ENCODE peak calls at places on chromosome 1, in six cellular contexts. D, U, S, M, K and G are unnamed samples.
A peak's percentile ranks its signal among the peaks of the same experiment; 100 is the strongest.

GRCh38 chr1:218701131-218701530 is 356.0 kb downstream of the TGFB2 start:
- DNase-seq in D (no peak), U (no peak), S (no peak), M (no peak), K (no peak), G (no peak)

GRCh38 chr1:230851291-230851691 is 17.0 kb downstream of the C1orf198 start:
- DNase-seq in D (no peak), U (no peak), S (no peak), M (peak; percentile 65), K (no peak), G (no peak)

GRCh38 chr1:65717815-65718454 is 74.8 kb upstream of the PDE4B start:
- DNase-seq in D (no peak), U (no peak), S (no peak), M (peak; percentile 48), K (no peak), G (no peak)

GRCh38 chr1:23018661-23019093 is 591 bp upstream of the KDM1A start:
- DNase-seq in D (no peak), U (no peak), S (no peak), M (peak; percentile 42), K (peak; percentile 31), G (peak; percentile 14)

GRCh38 chr1:18875107-18875795 is 15.8 kb upstream of the TAS1R2 start:
- DNase-seq in D (peak; percentile 91), U (peak; percentile 53), S (peak; percentile 88), M (peak; percentile 91), K (peak; percentile 94), G (peak; percentile 91)

GRCh38 chr1:226474443-226475111 is 66.7 kb upstream of the PARP1 start:
- DNase-seq in D (no peak), U (no peak), S (no peak), M (peak; percentile 60), K (no peak), G (no peak)

GRCh38 chr1:184457500-184457899 is 70.7 kb downstream of the C1orf21 start:
- DNase-seq in D (no peak), U (no peak), S (no peak), M (no peak), K (no peak), G (no peak)

GRCh38 chr1:42732126-42732680 is 7.8 kb downstream of the CLDN19 start:
- DNase-seq in D (no peak), U (no peak), S (no peak), M (no peak), K (no peak), G (no peak)

GRCh38 chr1:5161372-5161771 is 507.0 kb downstream of the AJAP1 start:
- DNase-seq in D (no peak), U (no peak), S (no peak), M (no peak), K (no peak), G (no peak)

GRCh38 chr1:7356079-7356478 is 415.0 kb upstream of the VAMP3 start:
- DNase-seq in D (no peak), U (no peak), S (no peak), M (no peak), K (no peak), G (no peak)

GRCh38 chr1:25748531-25749205 is 51.3 kb upstream of the SELENON start:
- DNase-seq in D (no peak), U (no peak), S (no peak), M (peak; percentile 21), K (no peak), G (no peak)

GRCh38 chr1:155648207-155649147 is 38.5 kb downstream of the MSTO1 start:
- DNase-seq in D (no peak), U (no peak), S (no peak), M (peak; percentile 60), K (no peak), G (no peak)

GRCh38 chr1:155940531-155940992 is 876 bp upstream of the RXFP4 start:
- DNase-seq in D (no peak), U (peak; percentile 36), S (no peak), M (no peak), K (no peak), G (no peak)

GRCh38 chr1:115457295-115457694 is 119.2 kb upstream of the NGF start:
- DNase-seq in D (no peak), U (no peak), S (no peak), M (no peak), K (no peak), G (no peak)

GRCh38 chr1:35557118-35557610 is at the start of gene KIAA0319L:
- DNase-seq in D (peak; percentile 85), U (peak; percentile 71), S (peak; percentile 94), M (peak; percentile 87), K (peak; percentile 92), G (peak; percentile 87)

GRCh38 chr1:168520052-168520751 is 23.6 kb downstream of the XCL2 start:
- DNase-seq in D (no peak), U (no peak), S (no peak), M (peak; percentile 25), K (no peak), G (no peak)

GRCh38 chr1:72284398-72285073 is 2.2 kb upstream of the NEGR1 start:
- DNase-seq in D (no peak), U (peak; percentile 65), S (peak; percentile 73), M (peak; percentile 76), K (no peak), G (no peak)

GRCh38 chr1:160570847-160571246 is 8.4 kb downstream of the CD84 start:
- DNase-seq in D (no peak), U (no peak), S (no peak), M (no peak), K (no peak), G (no peak)

GRCh38 chr1:243471754-243472725 is 216.2 kb downstream of the SDCCAG8 start:
- DNase-seq in D (no peak), U (no peak), S (no peak), M (no peak), K (no peak), G (no peak)

GRCh38 chr1:210850556-210850955 is 283.4 kb downstream of the KCNH1 start:
- DNase-seq in D (no peak), U (no peak), S (no peak), M (no peak), K (no peak), G (no peak)

GRCh38 chr1:54705153-54705552 is 10.5 kb upstream of the TTC4 start:
- DNase-seq in D (no peak), U (no peak), S (no peak), M (no peak), K (no peak), G (no peak)

GRCh38 chr1:209611771-209612570 is 28.5 kb downstream of the CAMK1G start:
- DNase-seq in D (no peak), U (no peak), S (no peak), M (no peak), K (peak; percentile 23), G (no peak)

GRCh38 chr1:47760248-47760629 is 236.9 kb downstream of the TRABD2B start:
- DNase-seq in D (no peak), U (no peak), S (peak; percentile 21), M (no peak), K (no peak), G (no peak)

GRCh38 chr1:240801445-240801844 is 189.5 kb upstream of the GREM2 start:
- DNase-seq in D (no peak), U (no peak), S (no peak), M (no peak), K (no peak), G (no peak)

GRCh38 chr1:196459383-196459782 is 148.9 kb downstream of the KCNT2 start:
- DNase-seq in D (no peak), U (no peak), S (no peak), M (no peak), K (no peak), G (no peak)

GRCh38 chr1:38004284-38005101 is 821 bp downstream of the FHL3 start:
- DNase-seq in D (no peak), U (no peak), S (no peak), M (no peak), K (no peak), G (no peak)

GRCh38 chr1:46735708-46736324 is 16.9 kb upstream of the EFCAB14 start:
- DNase-seq in D (no peak), U (no peak), S (no peak), M (peak; percentile 86), K (peak; percentile 60), G (no peak)

GRCh38 chr1:27634166-27634981 is 611 bp downstream of the FGR start:
- DNase-seq in D (no peak), U (no peak), S (no peak), M (peak; percentile 61), K (peak; percentile 68), G (no peak)
- TF ChIP-seq POLR2AphosphoS5 in D (no peak), U (no peak), S (no peak), M (no peak), K (no peak), G (no peak)

DNA sequence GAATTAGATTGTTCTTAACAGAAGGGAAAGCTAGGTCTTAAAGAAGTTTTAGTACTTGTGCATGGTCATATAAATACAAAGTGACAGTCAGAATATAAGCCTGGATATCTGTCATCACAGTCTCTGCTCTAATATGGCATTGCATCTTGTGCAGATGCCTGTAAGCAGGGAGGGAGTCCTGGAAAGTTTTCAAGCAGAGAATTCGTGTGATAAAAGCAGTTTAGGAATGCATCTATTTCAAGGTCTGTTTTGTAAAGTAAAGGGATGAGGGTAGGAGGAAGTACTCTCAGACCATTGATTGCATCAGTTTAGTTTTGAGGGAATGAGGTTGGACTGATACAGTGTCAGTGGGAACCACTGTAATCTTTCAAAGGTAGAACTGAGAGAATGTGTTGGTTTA is 30.6 kb downstream of the IARS2 start:
- DNase-seq in D (no peak), U (no peak), S (no peak), M (no peak), K (no peak), G (no peak)
- TF ChIP-seq POLR2AphosphoS5 in D (no peak), U (no peak), S (no peak), M (no peak), K (no peak), G (no peak)

DNA sequence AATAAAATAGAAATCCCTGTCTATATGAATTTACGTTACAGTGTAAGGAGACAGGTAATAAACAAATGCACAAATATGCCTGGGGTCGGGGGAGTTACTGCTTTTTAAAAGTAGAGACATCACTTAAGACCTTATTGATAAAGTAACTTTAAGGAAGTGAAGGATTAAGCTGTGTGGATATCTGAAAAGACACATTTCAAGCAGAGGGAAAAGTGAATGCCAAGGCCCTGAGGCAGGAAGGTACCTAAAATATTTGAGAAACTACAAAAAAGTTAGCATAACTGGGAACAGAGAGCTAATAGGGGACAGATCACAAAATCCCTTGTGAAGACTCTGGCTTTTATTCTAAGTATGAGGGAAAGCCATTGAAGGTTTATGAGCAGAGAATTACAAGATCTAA is 41.5 kb downstream of the TUT4 start:
- DNase-seq in D (no peak), U (no peak), S (no peak), M (no peak), K (no peak), G (no peak)
- TF ChIP-seq POLR2AphosphoS5 in D (no peak), U (no peak), S (no peak), M (no peak), K (no peak), G (no peak)

GRCh38 chr1:165826565-165826964 is 849 bp upstream of the UCK2 start:
- DNase-seq in D (no peak), U (no peak), S (no peak), M (no peak), K (no peak), G (no peak)

GRCh38 chr1:165828581-165829329 is 1.3 kb downstream of the UCK2 start:
- DNase-seq in D (no peak), U (peak; percentile 41), S (peak; percentile 71), M (peak; percentile 85), K (peak; percentile 57), G (peak; percentile 26)

GRCh38 chr1:165829888-165830287 is 2.5 kb downstream of the UCK2 start:
- DNase-seq in D (no peak), U (no peak), S (no peak), M (no peak), K (no peak), G (no peak)

GRCh38 chr1:165827199-165828102 is at the start of gene UCK2:
- DNase-seq in D (peak; percentile 73), U (no peak), S (peak; percentile 87), M (peak; percentile 93), K (peak; percentile 89), G (peak; percentile 67)

GRCh38 chr1:165828103-165828558 is 717 bp downstream of the UCK2 start:
- DNase-seq in D (peak; percentile 65), U (no peak), S (no peak), M (peak; percentile 54), K (no peak), G (peak; percentile 56)
- TF ChIP-seq POLR2AphosphoS5 in D (no peak), U (peak; percentile 39), S (no peak), M (no peak), K (peak; percentile 51), G (no peak)